ENCODE peak calls at places on chromosomes 16 and 17, in six cellular contexts. X is stimulated activated CD4-positive, alpha-beta T cell treated with anti-CD3 and anti-CD28 coated beads, Interleukin-2, amount 100 ng/mL, for 48 hours; D is pancreas; V is RPMI8226; I is MG63; T is brain microvascular endothelial cell. Y is an unnamed sample.

GRCh38 chr17:68993112-68993511 is 37.9 kb upstream of the ABCA8 start:
- DNase-seq in T (peak), V (no peak), D (no peak), X (no peak), I (peak), Y (no peak)

GRCh38 chr16:57509231-57509923 is 23.1 kb upstream of the DOK4 start:
- DNase-seq in D (no peak), I (no peak), X (no peak), T (no peak), V (no peak), Y (no peak)

GRCh38 chr16:8919934-8920465 is 37.8 kb downstream of the LITAFD start:
- DNase-seq in D (no peak), V (no peak), X (no peak), T (no peak), I (no peak), Y (no peak)

GRCh38 chr17:17940451-17940911 is 31.7 kb downstream of the TOM1L2 start:
- DNase-seq in V (no peak), D (no peak), T (no peak), X (no peak), I (no peak), Y (no peak)

GRCh38 chr16:78352184-78352583 is 252.7 kb downstream of the WWOX start:
- DNase-seq in D (no peak), X (no peak), V (no peak), T (no peak), I (no peak), Y (no peak)

GRCh38 chr16:15597822-15598647 is 44.9 kb downstream of the MARF1 start:
- DNase-seq in D (no peak), T (no peak), X (no peak), I (no peak), V (no peak), Y (no peak)

GRCh38 chr16:14455577-14455976 is 174.5 kb downstream of the PARN start:
- DNase-seq in X (no peak), T (peak), V (no peak), I (peak), D (no peak), Y (no peak)

GRCh38 chr17:68355093-68355492 is 63.8 kb downstream of the ARSG start:
- DNase-seq in D (no peak), V (no peak), X (no peak), T (peak), I (peak), Y (no peak)

GRCh38 chr16:4111748-4112696 is 4.2 kb downstream of the ADCY9 start:
- DNase-seq in V (no peak), I (peak), D (no peak), X (no peak), T (no peak), Y (no peak)

GRCh38 chr16:9521749-9522370 is 430.4 kb downstream of the HAPSTR1 start:
- DNase-seq in I (no peak), D (no peak), V (no peak), X (no peak), T (no peak), Y (no peak)

GRCh38 chr16:73125860-73126259 is 77.9 kb upstream of the ZFHX3 start:
- DNase-seq in D (no peak), X (no peak), I (peak), T (peak), V (no peak), Y (no peak)

GRCh38 chr16:21611178-21611545 is 11.8 kb downstream of the METTL9 start:
- DNase-seq in X (no peak), D (no peak), V (no peak), T (no peak), I (no peak), Y (no peak)

GRCh38 chr17:65783845-65784334 is 222.4 kb upstream of the AXIN2 start:
- DNase-seq in V (no peak), D (no peak), X (no peak), T (peak), I (peak), Y (no peak)

GRCh38 chr16:33059206-33059605 is 134.8 kb upstream of the TP53TG3C start:
- DNase-seq in T (no peak), V (no peak), I (no peak), X (no peak), D (no peak), Y (no peak)

GRCh38 chr17:73208139-73208827 is 15.4 kb downstream of the COG1 start:
- DNase-seq in X (no peak), V (no peak), T (no peak), D (no peak), I (no peak), Y (no peak)

GRCh38 chr17:71441098-71441497 is 679.7 kb upstream of the SOX9 start:
- DNase-seq in I (peak), V (no peak), D (no peak), T (peak), X (no peak), Y (no peak)

GRCh38 chr16:84617068-84617630 is 729 bp downstream of the COTL1 start:
- DNase-seq in T (no peak), I (peak), V (peak), X (no peak), D (no peak), Y (no peak)

GRCh38 chr17:81612172-81612571 is 24.7 kb downstream of the NPLOC4 start:
- DNase-seq in T (no peak), X (no peak), V (no peak), D (no peak), I (no peak), Y (no peak)

GRCh38 chr17:21059761-21060160 is 16.9 kb upstream of the USP22 start:
- DNase-seq in D (no peak), T (no peak), I (no peak), X (no peak), V (no peak), Y (no peak)

GRCh38 chr17:149897-150575 is 12.7 kb downstream of the SCGB1C2 start:
- DNase-seq in V (no peak), X (no peak), I (no peak), T (no peak), D (peak), Y (no peak)

GRCh38 chr17:71495420-71495819 is 625.4 kb upstream of the SOX9 start:
- DNase-seq in I (no peak), D (no peak), X (no peak), V (no peak), T (no peak), Y (no peak)

GRCh38 chr16:84754353-84754856 is 54.6 kb downstream of the USP10 start:
- DNase-seq in V (peak), T (peak), X (peak), I (peak), D (no peak), Y (peak)

GRCh38 chr17:63189082-63189481 is 223.0 kb downstream of the TANC2 start:
- DNase-seq in I (no peak), X (no peak), D (no peak), V (peak), T (no peak), Y (no peak)

GRCh38 chr17:3974980-3975379 is 10.7 kb upstream of the ATP2A3 start:
- DNase-seq in I (no peak), V (no peak), X (no peak), D (no peak), T (no peak), Y (no peak)

GRCh38 chr17:6648181-6648580 is 3.2 kb downstream of the MED31 start:
- DNase-seq in V (peak), T (no peak), X (no peak), D (no peak), I (no peak), Y (no peak)

GRCh38 chr16:1651509-1652342 is 26.4 kb upstream of the JPT2 start:
- DNase-seq in X (no peak), V (peak), I (no peak), T (no peak), D (no peak), Y (peak)

GRCh38 chr17:35969558-35970442 is 11.5 kb downstream of the CCL16 start:
- DNase-seq in I (peak), X (peak), D (peak), V (peak), T (peak), Y (peak)

GRCh38 chr16:54930034-54930938 is at the start of gene IRX5:
- DNase-seq in T (peak), D (peak), X (no peak), V (peak), I (peak), Y (peak)

GRCh38 chr16:30541502-30542329 is 7.1 kb upstream of the ZNF747 start:
- DNase-seq in D (no peak), X (no peak), V (no peak), T (peak), I (no peak), Y (no peak)

GRCh38 chr16:29678691-29679267 is at the start of gene QPRT:
- DNase-seq in D (peak), V (peak), X (no peak), I (no peak), T (peak), Y (peak)

GRCh38 chr16:56357765-56358322 is 67.5 kb downstream of the AMFR start:
- DNase-seq in T (no peak), X (no peak), D (no peak), V (no peak), I (no peak), Y (no peak)

GRCh38 chr16:86681440-86681838 is 103.1 kb downstream of the FOXL1 start:
- DNase-seq in V (no peak), D (no peak), X (no peak), I (peak), T (peak), Y (no peak)

GRCh38 chr16:69187387-69187890 is 475 bp downstream of the SNTB2 start:
- DNase-seq in V (peak), D (peak), X (peak), I (peak), T (no peak), Y (peak)

GRCh38 chr16:54123766-54124165 is 162.8 kb downstream of the IRX3 start:
- DNase-seq in I (no peak), T (no peak), V (no peak), X (no peak), D (no peak), Y (no peak)

GRCh38 chr16:53933407-53933806 is 229.5 kb downstream of the FTO start:
- DNase-seq in X (no peak), D (no peak), I (no peak), V (no peak), T (no peak), Y (no peak)

GRCh38 chr16:27429981-27430441 is 28.0 kb downstream of the IL21R start:
- DNase-seq in I (no peak), V (no peak), X (no peak), T (no peak), D (no peak), Y (no peak)

GRCh38 chr16:4882633-4883285 is 35.5 kb downstream of the UBN1 start:
- DNase-seq in V (peak), T (peak), X (no peak), I (no peak), D (no peak), Y (no peak)